ENCODE peak calls at places on chromosome 7, in seven cellular contexts. E is uterus; X is bronchial epithelial cell; M is activated naive CD8-positive, alpha-beta T cell treated with anti-CD3 and anti-CD28 coated beads for 36 hours; R is GOT3; Y is NCI-H1092 treated with DMSO at 0.1 percent for 48 hours; I is nephron progenitor cell. U is an unnamed sample.

GRCh38 chr7:158849553-158850389 is 6.6 kb upstream of the DYNC2I1 start:
- DNase-seq in E (no peak), X (peak), M (no peak), R (no peak), Y (no peak), I (no peak), U (no peak)

GRCh38 chr7:30750574-30751256 is 1.2 kb upstream of the INMT start:
- DNase-seq in E (peak), X (no peak), M (no peak), R (peak), Y (no peak), I (no peak), U (no peak)

GRCh38 chr7:17706734-17707133 is 233.6 kb downstream of the SNX13 start:
- DNase-seq in E (peak), X (peak), M (peak), R (no peak), Y (peak), I (peak), U (peak)

GRCh38 chr7:19146699-19147098 is 1.5 kb upstream of the FERD3L start:
- DNase-seq in E (no peak), X (peak), M (no peak), R (no peak), Y (no peak), I (peak), U (no peak)

GRCh38 chr7:18429547-18429946 is 66.0 kb upstream of the HDAC9 start:
- DNase-seq in E (no peak), X (peak), M (no peak), R (no peak), Y (no peak), I (no peak), U (no peak)

GRCh38 chr7:151261534-151261933 is 13.0 kb upstream of the SMARCD3 start:
- DNase-seq in E (no peak), X (no peak), M (no peak), R (no peak), Y (no peak), I (no peak), U (no peak)

GRCh38 chr7:70325509-70326101 is 727.3 kb downstream of the AUTS2 start:
- DNase-seq in E (peak), X (peak), M (no peak), R (no peak), Y (no peak), I (no peak), U (no peak)

GRCh38 chr7:150383710-150384397 is 4.7 kb downstream of the ZNF775 start:
- DNase-seq in E (no peak), X (no peak), M (no peak), R (no peak), Y (peak), I (peak), U (peak)

GRCh38 chr7:43653466-43653865 is 70.6 kb downstream of the STK17A start:
- DNase-seq in E (no peak), X (no peak), M (no peak), R (no peak), Y (no peak), I (no peak), U (no peak)

GRCh38 chr7:148862481-148862880 is 21.6 kb downstream of the EZH2 start:
- DNase-seq in E (no peak), X (no peak), M (no peak), R (no peak), Y (no peak), I (no peak), U (no peak)

GRCh38 chr7:116783666-116784318 is 78.6 kb upstream of the CAPZA2 start:
- DNase-seq in E (no peak), X (no peak), M (no peak), R (no peak), Y (no peak), I (no peak), U (no peak)

GRCh38 chr7:134414109-134414508 is 44.8 kb downstream of the AKR1B1 start:
- DNase-seq in E (no peak), X (no peak), M (no peak), R (no peak), Y (no peak), I (no peak), U (no peak)

U was measured in iPS DF 19.7.